ENCODE peak calls at places on chromosomes 6 and 20, in nine cellular contexts. One of them, this sample, is unnamed.

GRCh38 chr20:3677733-3678132 is 4.1 kb downstream of the ADAM33 start:
- DNase-seq in heart left ventricle: no peak
- DNase-seq in ovary: peak; percentile 80
- DNase-seq in esophagus muscularis mucosa: no peak
- DNase-seq in transverse colon: peak; percentile 28
- DNase-seq in A549: no peak
- DNase-seq in IMR-90: peak; percentile 13
- DNase-seq in K562: no peak
- DNase-seq in GM12878: no peak
- DNase-seq in this sample: peak; percentile 30

GRCh38 chr6:47345761-47346160 is 36.1 kb upstream of the TNFRSF21 start:
- DNase-seq in heart left ventricle: no peak
- DNase-seq in ovary: no peak
- DNase-seq in esophagus muscularis mucosa: no peak
- DNase-seq in transverse colon: no peak
- DNase-seq in A549: no peak
- DNase-seq in IMR-90: no peak
- DNase-seq in K562: no peak
- DNase-seq in GM12878: no peak
- DNase-seq in this sample: no peak

GRCh38 chr20:55701467-55701866 is 303.9 kb downstream of the CBLN4 start:
- DNase-seq in heart left ventricle: no peak
- DNase-seq in ovary: no peak
- DNase-seq in esophagus muscularis mucosa: no peak
- DNase-seq in transverse colon: no peak
- DNase-seq in A549: no peak
- DNase-seq in IMR-90: no peak
- DNase-seq in K562: no peak
- DNase-seq in GM12878: no peak
- DNase-seq in this sample: no peak

GRCh38 chr6:96948631-96949030 is 24.1 kb downstream of the KLHL32 start:
- DNase-seq in heart left ventricle: no peak
- DNase-seq in ovary: no peak
- DNase-seq in esophagus muscularis mucosa: no peak
- DNase-seq in transverse colon: no peak
- DNase-seq in A549: no peak
- DNase-seq in IMR-90: no peak
- DNase-seq in K562: no peak
- DNase-seq in GM12878: no peak
- DNase-seq in this sample: no peak

GRCh38 chr6:134352786-134353480 is 35.0 kb upstream of the SGK1 start:
- DNase-seq in heart left ventricle: no peak
- DNase-seq in ovary: no peak
- DNase-seq in esophagus muscularis mucosa: no peak
- DNase-seq in transverse colon: no peak
- DNase-seq in A549: no peak
- DNase-seq in IMR-90: peak; percentile 93
- DNase-seq in K562: no peak
- DNase-seq in GM12878: no peak
- DNase-seq in this sample: no peak

GRCh38 chr20:24242763-24243162 is 226.7 kb upstream of the SYNDIG1 start:
- DNase-seq in heart left ventricle: no peak
- DNase-seq in ovary: no peak
- DNase-seq in esophagus muscularis mucosa: peak; percentile 72
- DNase-seq in transverse colon: no peak
- DNase-seq in A549: no peak
- DNase-seq in IMR-90: no peak
- DNase-seq in K562: no peak
- DNase-seq in GM12878: no peak
- DNase-seq in this sample: no peak

GRCh38 chr20:57620274-57620990 is at the start of gene ZBP1:
- DNase-seq in heart left ventricle: no peak
- DNase-seq in ovary: no peak
- DNase-seq in esophagus muscularis mucosa: no peak
- DNase-seq in transverse colon: peak; percentile 84
- DNase-seq in A549: no peak
- DNase-seq in IMR-90: no peak
- DNase-seq in K562: no peak
- DNase-seq in GM12878: peak; percentile 73
- DNase-seq in this sample: no peak

GRCh38 chr6:35084511-35085203 is 56.5 kb downstream of the TCP11 start:
- DNase-seq in heart left ventricle: peak; percentile 15
- DNase-seq in ovary: no peak
- DNase-seq in esophagus muscularis mucosa: no peak
- DNase-seq in transverse colon: no peak
- DNase-seq in A549: no peak
- DNase-seq in IMR-90: no peak
- DNase-seq in K562: no peak
- DNase-seq in GM12878: no peak
- DNase-seq in this sample: no peak

GRCh38 chr6:3381233-3382065 is 75.4 kb downstream of the SLC22A23 start:
- DNase-seq in heart left ventricle: no peak
- DNase-seq in ovary: no peak
- DNase-seq in esophagus muscularis mucosa: no peak
- DNase-seq in transverse colon: no peak
- DNase-seq in A549: no peak
- DNase-seq in IMR-90: no peak
- DNase-seq in K562: peak; percentile 46
- DNase-seq in GM12878: no peak
- DNase-seq in this sample: peak; percentile 84

GRCh38 chr6:27553123-27553904 is 80.4 kb upstream of the ZNF184 start:
- DNase-seq in heart left ventricle: no peak
- DNase-seq in ovary: no peak
- DNase-seq in esophagus muscularis mucosa: no peak
- DNase-seq in transverse colon: no peak
- DNase-seq in A549: peak; percentile 86
- DNase-seq in IMR-90: peak; percentile 57
- DNase-seq in K562: peak; percentile 94
- DNase-seq in GM12878: peak; percentile 82
- DNase-seq in this sample: no peak

GRCh38 chr6:3751019-3751729 is at the start of gene PXDC1:
- DNase-seq in heart left ventricle: no peak
- DNase-seq in ovary: no peak
- DNase-seq in esophagus muscularis mucosa: no peak
- DNase-seq in transverse colon: no peak
- DNase-seq in A549: no peak
- DNase-seq in IMR-90: no peak
- DNase-seq in K562: no peak
- DNase-seq in GM12878: no peak
- DNase-seq in this sample: peak; percentile 35

GRCh38 chr6:133724726-133725125 is 164.2 kb upstream of the TCF21 start:
- DNase-seq in heart left ventricle: no peak
- DNase-seq in ovary: no peak
- DNase-seq in esophagus muscularis mucosa: no peak
- DNase-seq in transverse colon: no peak
- DNase-seq in A549: no peak
- DNase-seq in IMR-90: peak; percentile 69
- DNase-seq in K562: no peak
- DNase-seq in GM12878: no peak
- DNase-seq in this sample: no peak

GRCh38 chr6:149716584-149716983 is 1.3 kb downstream of the LATS1 start:
- DNase-seq in heart left ventricle: no peak
- DNase-seq in ovary: no peak
- DNase-seq in esophagus muscularis mucosa: no peak
- DNase-seq in transverse colon: no peak
- DNase-seq in A549: no peak
- DNase-seq in IMR-90: peak; percentile 20
- DNase-seq in K562: no peak
- DNase-seq in GM12878: no peak
- DNase-seq in this sample: no peak

GRCh38 chr6:138600726-138601125 is 101.4 kb upstream of the NHSL1 start:
- DNase-seq in heart left ventricle: no peak
- DNase-seq in ovary: no peak
- DNase-seq in esophagus muscularis mucosa: no peak
- DNase-seq in transverse colon: no peak
- DNase-seq in A549: no peak
- DNase-seq in IMR-90: peak; percentile 84
- DNase-seq in K562: no peak
- DNase-seq in GM12878: no peak
- DNase-seq in this sample: no peak

GRCh38 chr6:36676142-36677058 is 2.1 kb upstream of the CDKN1A start:
- DNase-seq in heart left ventricle: no peak
- DNase-seq in ovary: no peak
- DNase-seq in esophagus muscularis mucosa: no peak
- DNase-seq in transverse colon: no peak
- DNase-seq in A549: no peak
- DNase-seq in IMR-90: peak; percentile 66
- DNase-seq in K562: no peak
- DNase-seq in GM12878: no peak
- DNase-seq in this sample: no peak

GRCh38 chr20:51938557-51939324 is 136.4 kb upstream of the SALL4 start:
- DNase-seq in heart left ventricle: no peak
- DNase-seq in ovary: no peak
- DNase-seq in esophagus muscularis mucosa: no peak
- DNase-seq in transverse colon: no peak
- DNase-seq in A549: no peak
- DNase-seq in IMR-90: peak; percentile 19
- DNase-seq in K562: no peak
- DNase-seq in GM12878: no peak
- DNase-seq in this sample: no peak

DNA sequence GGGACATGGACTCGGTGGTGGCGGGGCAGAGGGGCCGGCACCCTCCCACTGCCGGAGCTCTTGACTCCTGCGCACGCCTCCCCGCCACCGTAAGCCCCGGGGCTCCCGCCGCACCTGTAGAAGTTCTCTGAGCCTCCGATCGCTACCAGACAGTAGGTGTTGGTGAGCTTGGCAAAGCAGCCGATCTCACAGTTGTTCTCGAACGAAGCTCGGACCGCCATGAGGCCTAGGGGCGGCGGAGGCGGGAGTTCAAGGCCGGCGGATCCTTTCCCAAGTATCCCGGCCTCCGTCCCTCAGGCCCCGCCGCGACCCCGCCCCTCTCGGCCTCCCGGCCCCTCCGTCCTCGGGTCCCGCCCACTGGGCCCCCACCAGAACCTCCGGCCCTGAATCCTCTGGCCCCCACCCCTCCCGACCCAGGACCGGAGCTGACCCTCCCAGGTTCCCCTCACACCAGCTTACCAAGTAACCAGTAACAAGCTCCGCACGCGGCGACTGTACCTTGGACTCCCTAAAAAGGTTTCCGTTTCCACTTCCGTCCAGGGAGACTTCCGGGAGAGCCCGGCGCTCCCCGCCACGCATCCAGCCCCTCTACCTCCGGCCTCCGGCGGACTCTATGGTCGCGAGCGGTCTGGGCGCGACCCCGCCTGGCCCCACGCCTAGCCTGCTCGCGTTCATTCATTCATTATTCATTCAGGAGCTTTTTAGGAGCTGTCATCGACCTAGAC is at the start of gene EIF6:
- DNase-seq in heart left ventricle: peak; percentile 86
- DNase-seq in ovary: peak; percentile 79
- DNase-seq in esophagus muscularis mucosa: no peak
- DNase-seq in transverse colon: peak; percentile 89
- DNase-seq in A549: peak; percentile 91
- DNase-seq in IMR-90: peak; percentile 87
- DNase-seq in K562: peak; percentile 94
- DNase-seq in GM12878: peak; percentile 36
- DNase-seq in this sample: peak; percentile 80
- TF ChIP-seq POLR2A in heart left ventricle: peak; percentile 44
- TF ChIP-seq POLR2A in ovary: no peak
- TF ChIP-seq POLR2A in esophagus muscularis mucosa: no peak
- TF ChIP-seq POLR2A in transverse colon: peak; percentile 73
- TF ChIP-seq POLR2A in A549: peak; percentile 53
- TF ChIP-seq POLR2A in IMR-90: peak; percentile 86
- TF ChIP-seq POLR2A in K562: peak; percentile 85
- TF ChIP-seq POLR2A in GM12878: peak; percentile 63
- TF ChIP-seq POLR2A in this sample: no peak

GRCh38 chr6:33201935-33202334 is 1.3 kb downstream of the SLC39A7 start:
- DNase-seq in heart left ventricle: no peak
- DNase-seq in ovary: no peak
- DNase-seq in esophagus muscularis mucosa: no peak
- DNase-seq in transverse colon: no peak
- DNase-seq in A549: no peak
- DNase-seq in IMR-90: no peak
- DNase-seq in K562: no peak
- DNase-seq in GM12878: no peak
- DNase-seq in this sample: no peak
- H3K4me1 ChIP-seq in heart left ventricle: peaks cover 55% of the 10 kb centered on the region
- H3K4me1 ChIP-seq in ovary: peaks cover 27% of the 10 kb centered on the region
- H3K4me1 ChIP-seq in esophagus muscularis mucosa: peaks cover 77% of the 10 kb centered on the region
- H3K4me1 ChIP-seq in transverse colon: peaks cover 48% of the 10 kb centered on the region
- H3K4me1 ChIP-seq in A549: peaks cover 46% of the 10 kb centered on the region
- H3K4me1 ChIP-seq in IMR-90: peaks cover 33% of the 10 kb centered on the region
- H3K4me1 ChIP-seq in K562: peaks cover 55% of the 10 kb centered on the region
- H3K4me1 ChIP-seq in GM12878: peaks cover 39% of the 10 kb centered on the region
- H3K4me1 ChIP-seq in this sample: peaks cover 38% of the 10 kb centered on the region

GRCh38 chr6:90220273-90220672 is 76.4 kb downstream of the BACH2 start:
- DNase-seq in heart left ventricle: no peak
- DNase-seq in ovary: no peak
- DNase-seq in esophagus muscularis mucosa: no peak
- DNase-seq in transverse colon: no peak
- DNase-seq in A549: no peak
- DNase-seq in IMR-90: no peak
- DNase-seq in K562: no peak
- DNase-seq in GM12878: no peak
- DNase-seq in this sample: peak; percentile 31
- H3K27ac ChIP-seq in heart left ventricle: peak overlapping the region; percentile 85
- H3K27ac ChIP-seq in ovary: no peak overlapping the region
- H3K27ac ChIP-seq in esophagus muscularis mucosa: peak overlapping the region; percentile 22
- H3K27ac ChIP-seq in transverse colon: no peak overlapping the region
- H3K27ac ChIP-seq in A549: no peak overlapping the region
- H3K27ac ChIP-seq in IMR-90: no peak overlapping the region
- H3K27ac ChIP-seq in K562: no peak overlapping the region
- H3K27ac ChIP-seq in GM12878: no peak overlapping the region
- H3K27ac ChIP-seq in this sample: peak overlapping the region; percentile 86

GRCh38 chr20:2101935-2102584 is 433 bp downstream of the STK35 start:
- DNase-seq in heart left ventricle: peak; percentile 94
- DNase-seq in ovary: peak; percentile 92
- DNase-seq in esophagus muscularis mucosa: peak; percentile 97
- DNase-seq in transverse colon: peak; percentile 91
- DNase-seq in A549: peak; percentile 96
- DNase-seq in IMR-90: peak; percentile 91
- DNase-seq in K562: peak; percentile 90
- DNase-seq in GM12878: peak; percentile 66
- DNase-seq in this sample: peak; percentile 94

GRCh38 chr20:2104236-2104635 is 2.6 kb downstream of the STK35 start:
- DNase-seq in heart left ventricle: no peak
- DNase-seq in ovary: no peak
- DNase-seq in esophagus muscularis mucosa: no peak
- DNase-seq in transverse colon: no peak
- DNase-seq in A549: no peak
- DNase-seq in IMR-90: no peak
- DNase-seq in K562: no peak
- DNase-seq in GM12878: no peak
- DNase-seq in this sample: no peak

GRCh38 chr20:2103454-2104153 is 2.0 kb downstream of the STK35 start:
- DNase-seq in heart left ventricle: no peak
- DNase-seq in ovary: no peak
- DNase-seq in esophagus muscularis mucosa: no peak
- DNase-seq in transverse colon: no peak
- DNase-seq in A549: no peak
- DNase-seq in IMR-90: no peak
- DNase-seq in K562: no peak
- DNase-seq in GM12878: no peak
- DNase-seq in this sample: peak; percentile 8

GRCh38 chr20:2101057-2101934 is at the start of gene STK35:
- DNase-seq in heart left ventricle: peak; percentile 90
- DNase-seq in ovary: peak; percentile 71
- DNase-seq in esophagus muscularis mucosa: no peak
- DNase-seq in transverse colon: peak; percentile 85
- DNase-seq in A549: peak; percentile 86
- DNase-seq in IMR-90: no peak
- DNase-seq in K562: peak; percentile 72
- DNase-seq in GM12878: peak; percentile 13
- DNase-seq in this sample: peak; percentile 88

GRCh38 chr20:2102585-2103453 is 1.2 kb downstream of the STK35 start:
- DNase-seq in heart left ventricle: peak; percentile 90
- DNase-seq in ovary: peak; percentile 88
- DNase-seq in esophagus muscularis mucosa: peak; percentile 98
- DNase-seq in transverse colon: peak; percentile 87
- DNase-seq in A549: peak; percentile 93
- DNase-seq in IMR-90: peak; percentile 80
- DNase-seq in K562: peak; percentile 83
- DNase-seq in GM12878: no peak
- DNase-seq in this sample: peak; percentile 87
- TF ChIP-seq POLR2A in heart left ventricle: peak; percentile 62
- TF ChIP-seq POLR2A in ovary: peak; percentile 83
- TF ChIP-seq POLR2A in esophagus muscularis mucosa: peak; percentile 92
- TF ChIP-seq POLR2A in transverse colon: peak; percentile 91
- TF ChIP-seq POLR2A in A549: peak; percentile 78
- TF ChIP-seq POLR2A in IMR-90: peak; percentile 88
- TF ChIP-seq POLR2A in K562: peak; percentile 44
- TF ChIP-seq POLR2A in GM12878: peak; percentile 81
- TF ChIP-seq POLR2A in this sample: no peak